ENCODE peak calls at places on chromosomes 5 and 9, in four cellular contexts. H is PC-9, T is PC-3, Z is MM.1S. N is an unnamed sample. For H3K9me2 and H3K4me1, the result is how much of the 10 kb centered on the place peaks cover.

GRCh38 chr9:130042931-130043653 is at the start of gene FNBP1:
- DNase-seq in H (peak), T (peak), Z (peak), N (peak)

GRCh38 chr9:94568972-94569712 is 14.3 kb downstream of the PCAT7 start:
- DNase-seq in H (no peak), T (no peak), Z (no peak), N (no peak)

GRCh38 chr5:119537704-119538103 is 85.4 kb downstream of the HSD17B4 start:
- DNase-seq in H (peak), T (peak), Z (peak), N (no peak)

GRCh38 chr5:58042933-58043606 is 416.8 kb downstream of the PLK2 start:
- DNase-seq in H (no peak), T (no peak), Z (no peak), N (no peak)

GRCh38 chr5:37553720-37554402 is 174.7 kb downstream of the WDR70 start:
- DNase-seq in H (no peak), T (peak), Z (no peak), N (no peak)

GRCh38 chr9:128892223-128892892 is 10.4 kb downstream of the LRRC8A start:
- DNase-seq in H (peak), T (peak), Z (no peak), N (no peak)

GRCh38 chr9:75588808-75589207 is 301.7 kb upstream of the PCSK5 start:
- DNase-seq in H (no peak), T (peak), Z (no peak), N (peak)

GRCh38 chr5:171388816-171389168 is 1.1 kb downstream of the NPM1 start:
- DNase-seq in H (no peak), T (no peak), Z (no peak), N (no peak)

GRCh38 chr5:102554092-102554491 is 55.3 kb upstream of the SLCO6A1 start:
- DNase-seq in H (no peak), T (no peak), Z (no peak), N (no peak)

GRCh38 chr5:168159425-168159824 is 132.0 kb upstream of the WWC1 start:
- DNase-seq in H (peak), T (no peak), Z (peak), N (peak)

GRCh38 chr9:5557606-5558587 is 47.6 kb downstream of the PDCD1LG2 start:
- DNase-seq in H (no peak), T (no peak), Z (peak), N (no peak)

GRCh38 chr5:128579111-128579510 is 41.1 kb upstream of the FBN2 start:
- DNase-seq in H (peak), T (peak), Z (no peak), N (no peak)

GRCh38 chr5:112779531-112779930 is 41.8 kb downstream of the APC start:
- DNase-seq in H (no peak), T (peak), Z (no peak), N (no peak)

GRCh38 chr9:127182901-127183746 is 60.7 kb upstream of the ANGPTL2 start:
- DNase-seq in H (no peak), T (no peak), Z (no peak), N (no peak)

GRCh38 chr9:91896513-91897121 is 53.4 kb downstream of the ROR2 start:
- DNase-seq in H (no peak), T (no peak), Z (no peak), N (no peak)

GRCh38 chr9:73426226-73426625 is 274.6 kb downstream of the ANXA1 start:
- DNase-seq in H (no peak), T (no peak), Z (no peak), N (no peak)

GRCh38 chr9:96014078-96014477 is 138.6 kb downstream of the ERCC6L2 start:
- DNase-seq in H (no peak), T (no peak), Z (no peak), N (no peak)

GRCh38 chr9:13942695-13943094 is 371.2 kb downstream of the NFIB start:
- DNase-seq in H (peak), T (peak), Z (no peak), N (no peak)

GRCh38 chr5:31470608-31471007 is 61.3 kb downstream of the DROSHA start:
- DNase-seq in H (no peak), T (peak), Z (no peak), N (no peak)

GRCh38 chr9:129724456-129725190 is 28.2 kb downstream of the PTGES start:
- DNase-seq in H (no peak), T (no peak), Z (no peak), N (no peak)

GRCh38 chr5:143041-143440 is 48.3 kb upstream of the LRRC14B start:
- DNase-seq in H (no peak), T (no peak), Z (no peak), N (no peak)

GRCh38 chr9:121609845-121610637 is 41.4 kb upstream of the DAB2IP start:
- DNase-seq in H (peak), T (peak), Z (no peak), N (no peak)

GRCh38 chr5:56264417-56265025 is 31.4 kb upstream of the ANKRD55 start:
- DNase-seq in H (no peak), T (peak), Z (peak), N (peak)

GRCh38 chr9:135584371-135584770 is 22.8 kb downstream of the PAEP start:
- DNase-seq in H (no peak), T (no peak), Z (no peak), N (no peak)

GRCh38 chr5:14038341-14038959 is 94.0 kb upstream of the DNAH5 start:
- DNase-seq in H (peak), T (peak), Z (no peak), N (no peak)

GRCh38 chr9:87180846-87181245 is 233.5 kb upstream of the GAS1 start:
- DNase-seq in H (no peak), T (no peak), Z (no peak), N (no peak)
- H3K9me2 ChIP-seq in H (under half), T (under half), Z (under half), N (under half)

DNA sequence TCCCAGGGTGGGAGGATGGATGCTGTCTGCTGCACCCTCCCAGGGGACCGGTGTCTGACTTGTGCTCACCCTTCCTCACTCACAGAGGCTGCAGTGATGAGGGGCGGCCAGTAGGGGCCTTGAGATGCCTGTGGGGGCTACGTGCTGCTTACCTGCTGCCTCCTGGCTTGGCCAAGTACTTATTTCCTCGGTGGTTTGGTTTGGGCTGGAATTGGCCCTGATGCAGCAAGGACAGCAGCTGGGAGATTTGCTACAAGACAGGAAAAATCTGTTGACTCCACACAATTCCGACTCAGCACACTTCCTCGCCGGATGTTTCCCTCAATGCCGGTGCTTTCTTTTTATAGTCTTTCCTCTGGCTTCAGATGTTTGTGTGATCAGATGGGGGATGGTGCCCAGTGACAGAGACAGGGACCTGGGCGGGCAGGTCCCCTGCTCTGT is 6.6 kb downstream of the PCDH12 start:
- DNase-seq in H (no peak), T (peak), Z (no peak), N (peak)
- H3K4me3 ChIP-seq in H (no peak), T (no peak), Z (no peak), N (no peak)

DNA sequence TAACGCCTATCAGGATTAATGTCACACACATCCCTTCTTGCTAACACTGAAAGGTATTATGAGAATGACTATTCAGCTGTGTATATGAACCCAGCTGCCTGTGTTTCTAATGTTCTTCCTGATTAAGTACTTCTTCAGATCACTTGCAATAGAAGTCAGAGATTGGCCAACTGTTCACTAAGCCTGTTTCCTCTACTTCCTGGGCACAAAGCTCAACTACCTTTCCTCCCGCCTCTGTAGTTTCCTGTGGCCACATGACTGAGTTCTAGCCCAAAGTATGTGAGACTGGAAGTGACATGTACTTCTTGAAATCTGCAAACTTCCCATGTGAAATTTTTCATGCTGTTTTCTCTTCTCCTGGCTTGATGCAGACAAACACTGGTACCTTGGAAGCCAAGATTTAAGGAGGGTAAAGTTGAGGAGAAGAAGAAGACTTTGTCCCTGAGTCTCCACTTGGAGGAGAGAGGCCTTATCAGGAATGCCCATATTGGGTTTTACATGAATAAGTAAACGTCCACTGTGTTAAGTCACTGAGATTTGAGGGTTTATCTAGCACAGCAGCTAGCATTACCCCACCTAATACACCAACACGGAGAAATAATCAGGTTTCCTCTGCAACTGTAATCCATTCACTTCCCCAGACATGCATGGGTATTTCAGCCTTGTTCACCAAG is 58.6 kb downstream of the SLIT3 start:
- DNase-seq in H (no peak), T (no peak), Z (no peak), N (no peak)
- H3K4me1 ChIP-seq in H (under half), T (under half), Z (under half), N (under half)

GRCh38 chr5:116914869-116915504 is 340.4 kb upstream of the SEMA6A start:
- DNase-seq in H (no peak), T (no peak), Z (no peak), N (no peak)
- H3K9me2 ChIP-seq in H (under half), T (under half), Z (under half), N (under half)